ENCODE peak calls at places on chromosome 13, in ten cellular contexts. F is GM12864; P is ascending aorta; C is nephron progenitor cell; B is activated CD8-positive, alpha-beta T cell treated with anti-CD3 and anti-CD28 coated beads for 36 hours; A is epithelial cell of esophagus; I is choroid plexus epithelial cell; H is AG10803; N is mammary epithelial cell; U is omental fat pad. Z is an unnamed sample.

GRCh38 chr13:99014391-99014988 is 36.6 kb upstream of the DOCK9 start:
- DNase-seq in A (no peak), I (no peak), F (no peak), P (no peak), H (no peak), C (no peak), N (no peak), U (no peak), B (no peak), Z (no peak)

GRCh38 chr13:32610977-32611376 is 24.7 kb downstream of the PDS5B start:
- DNase-seq in U (no peak), A (no peak), I (no peak), F (no peak), N (no peak), C (no peak), H (no peak), B (no peak), P (no peak), Z (no peak)

GRCh38 chr13:65631078-65631477 is 1599.1 kb downstream of the PCDH9 start:
- DNase-seq in N (no peak), P (no peak), I (no peak), H (no peak), C (no peak), U (no peak), A (no peak), F (no peak), B (no peak), Z (no peak)

GRCh38 chr13:111897178-111897845 is 169.6 kb upstream of the SOX1 start:
- DNase-seq in B (no peak), U (no peak), P (no peak), N (no peak), F (no peak), H (no peak), C (no peak), A (no peak), I (no peak), Z (no peak)

GRCh38 chr13:110689041-110689440 is 16.9 kb downstream of the CARS2 start:
- DNase-seq in F (no peak), A (no peak), U (no peak), I (no peak), B (no peak), P (no peak), C (no peak), N (no peak), H (no peak), Z (no peak)

GRCh38 chr13:113862766-113863510 is 938 bp downstream of the GAS6 start:
- DNase-seq in I (peak; percentile 24), F (no peak), B (no peak), P (no peak), H (peak; percentile 46), C (peak; percentile 53), A (peak; percentile 48), N (no peak), U (peak; percentile 29), Z (peak; percentile 81)

GRCh38 chr13:24274452-24274971 is 34.9 kb upstream of the C1QTNF9 start:
- DNase-seq in B (peak; percentile 90), F (peak; percentile 73), I (peak; percentile 44), H (no peak), A (peak; percentile 18), P (no peak), U (no peak), N (peak; percentile 6), C (no peak), Z (peak; percentile 79)

GRCh38 chr13:21884299-21884878 is 213.5 kb downstream of the FGF9 start:
- DNase-seq in I (no peak), U (no peak), A (no peak), H (no peak), P (no peak), F (no peak), B (no peak), C (no peak), N (no peak), Z (no peak)

GRCh38 chr13:99812611-99813010 is 159.0 kb downstream of the ZIC5 start:
- DNase-seq in C (no peak), A (peak; percentile 7), U (no peak), B (no peak), H (peak; percentile 80), P (no peak), I (peak; percentile 37), F (no peak), N (no peak), Z (no peak)

GRCh38 chr13:32850311-32851052 is 165.7 kb upstream of the KL start:
- DNase-seq in C (peak; percentile 47), N (no peak), H (peak; percentile 74), B (no peak), U (no peak), F (no peak), A (no peak), I (no peak), P (no peak), Z (no peak)

GRCh38 chr13:110533771-110534670 is 27.5 kb downstream of the RAB20 start:
- DNase-seq in A (no peak), P (no peak), H (no peak), B (no peak), C (no peak), U (no peak), N (no peak), I (no peak), F (no peak), Z (no peak)

GRCh38 chr13:90954605-90955004 is 392.9 kb upstream of the MIR17HG start:
- DNase-seq in N (no peak), F (no peak), A (no peak), H (no peak), U (no peak), P (no peak), B (no peak), I (no peak), C (no peak), Z (no peak)

GRCh38 chr13:90951663-90952062 is 395.8 kb upstream of the MIR17HG start:
- DNase-seq in C (no peak), A (peak; percentile 17), B (no peak), H (no peak), U (no peak), I (no peak), N (no peak), P (no peak), F (no peak), Z (no peak)

GRCh38 chr13:90950134-90950533 is 397.4 kb upstream of the MIR17HG start:
- DNase-seq in I (no peak), H (no peak), U (no peak), C (no peak), A (peak; percentile 46), B (no peak), N (no peak), P (no peak), F (no peak), Z (no peak)

GRCh38 chr13:90956036-90956435 is 391.5 kb upstream of the MIR17HG start:
- DNase-seq in I (no peak), H (no peak), U (no peak), A (no peak), N (no peak), C (no peak), B (no peak), F (no peak), P (no peak), Z (no peak)
- TF ChIP-seq CTCF in I (no peak), H (no peak), U (no peak), A (no peak), N (no peak), C (no peak), B (no peak), F (no peak), P (no peak), Z (no peak)

GRCh38 chr13:75365724-75366173 is 116.2 kb downstream of the TBC1D4 start:
- DNase-seq in A (peak; percentile 90), N (peak; percentile 94), B (peak; percentile 51), I (peak; percentile 72), H (peak; percentile 69), U (no peak), F (peak; percentile 79), P (no peak), C (no peak), Z (peak; percentile 66)
- TF ChIP-seq CTCF in A (no peak), N (peak; percentile 27), B (no peak), I (peak; percentile 28), H (peak; percentile 21), U (no peak), F (no peak), P (no peak), C (no peak), Z (no peak)

DNA sequence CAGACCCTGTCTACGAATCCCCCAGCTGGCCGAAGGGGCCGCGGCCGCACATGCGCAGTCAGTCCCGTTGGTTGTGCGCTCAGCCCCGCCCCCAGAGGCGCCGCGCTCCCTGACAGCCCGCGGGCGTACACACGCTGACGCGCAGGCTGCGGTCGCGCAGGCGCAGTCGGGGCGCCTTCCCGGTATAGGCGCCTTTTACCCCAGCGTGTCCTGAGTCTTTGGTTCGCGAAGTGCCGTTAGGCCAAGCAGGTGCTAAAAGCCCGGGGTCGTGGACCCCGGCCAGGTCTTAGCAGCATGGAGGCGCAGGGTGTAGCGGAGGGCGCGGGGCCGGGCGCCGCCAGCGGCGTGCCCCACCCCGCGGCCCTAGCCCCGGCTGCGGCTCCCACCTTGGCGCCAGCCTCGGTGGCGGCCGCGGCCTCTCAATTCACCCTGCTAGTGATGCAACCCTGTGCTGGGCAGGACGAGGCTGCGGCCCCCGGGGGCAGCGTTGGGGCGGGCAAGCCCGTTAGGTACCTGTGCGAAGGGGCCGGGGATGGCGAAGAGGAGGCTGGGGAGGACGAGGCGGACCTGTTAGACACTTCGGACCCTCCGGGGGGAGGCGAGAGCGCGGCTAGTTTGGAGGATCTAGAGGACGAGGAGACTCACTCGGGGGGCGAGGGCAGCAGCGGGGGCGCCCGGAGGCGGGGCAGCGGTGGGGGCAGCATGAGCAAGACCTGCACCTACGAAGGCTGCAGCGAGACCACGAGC is at the start of gene RFXAP:
- DNase-seq in B (peak; percentile 92), U (peak; percentile 70), P (peak; percentile 45), N (peak; percentile 75), A (peak; percentile 83), F (peak; percentile 65), I (peak; percentile 90), H (peak; percentile 83), C (peak; percentile 97), Z (peak; percentile 96)
- TF ChIP-seq CTCF in B (no peak), U (no peak), P (peak; percentile 22), N (no peak), A (no peak), F (peak; percentile 12), I (no peak), H (no peak), C (no peak), Z (peak; percentile 6)

DNA sequence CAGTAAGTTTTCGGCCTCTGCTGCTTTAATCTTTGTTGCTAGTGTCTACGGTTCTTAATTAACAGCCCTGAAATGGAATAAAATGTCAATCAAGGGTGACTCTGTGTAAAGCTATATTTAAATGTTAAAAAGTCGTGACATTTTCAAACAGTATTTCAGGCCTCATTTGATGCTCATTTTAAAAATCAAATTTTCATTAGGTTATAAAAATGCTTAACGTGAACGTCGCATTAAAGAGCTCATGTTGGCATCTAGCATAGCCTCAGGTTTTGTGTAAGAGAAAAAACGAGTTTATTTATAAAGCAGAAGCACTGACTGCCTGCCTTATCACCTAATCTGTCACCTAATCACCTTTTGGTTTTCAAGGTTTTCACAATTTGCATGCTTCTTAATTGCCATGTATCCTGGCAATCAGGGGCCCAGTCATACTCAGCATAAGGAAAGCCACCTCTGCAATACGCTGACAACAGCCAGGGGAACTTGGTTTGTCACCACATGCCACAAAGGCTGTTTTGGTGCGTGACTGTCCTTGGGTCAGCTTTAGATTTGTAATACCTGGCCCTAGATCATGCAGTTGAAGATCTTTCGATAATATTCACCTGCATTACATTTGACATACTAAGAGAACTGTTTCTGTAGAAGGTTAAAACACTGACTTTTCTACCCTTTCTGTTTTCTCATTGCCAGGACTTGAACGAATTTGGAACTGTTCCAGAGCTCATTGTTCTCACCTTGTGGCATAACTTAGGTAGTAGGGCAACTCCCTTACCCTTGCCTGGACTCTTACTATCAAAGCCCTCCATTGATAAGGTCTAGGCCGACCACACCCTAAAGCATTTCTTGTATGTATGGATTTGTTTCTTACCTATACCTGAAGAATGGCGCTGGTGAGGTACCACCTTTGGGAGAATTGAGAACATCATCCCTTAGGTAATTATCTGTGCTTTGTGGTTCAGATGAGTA is 112.5 kb downstream of the TEX26 start:
- DNase-seq in B (peak; percentile 75), C (no peak), N (peak; percentile 42), A (peak; percentile 48), F (no peak), H (no peak), U (no peak), I (no peak), P (no peak), Z (no peak)
- TF ChIP-seq CTCF in B (peak; percentile 45), C (no peak), N (no peak), A (no peak), F (no peak), H (no peak), U (no peak), I (no peak), P (no peak), Z (no peak)

Z was measured in GM13976.